ENCODE peak calls at places on chromosomes 3 and 15, in six cellular contexts. R is SK-N-SH, C is sigmoid colon, P is ovary, Y is transverse colon, Q is esophagus muscularis mucosa. V is an unnamed sample.

GRCh38 chr3:153973722-153974121 is 147.5 kb upstream of the ARHGEF26 start:
- DNase-seq in R (no peak), Q (no peak), Y (no peak), P (no peak), C (no peak), V (no peak)

GRCh38 chr3:158106773-158107461 is 697 bp upstream of the SHOX2 start:
- DNase-seq in C (no peak), P (peak), Q (no peak), R (peak), Y (no peak), V (peak)

GRCh38 chr3:108124337-108125150 is 33.7 kb upstream of the CD47 start:
- DNase-seq in Q (no peak), C (no peak), P (no peak), Y (peak), R (no peak), V (no peak)

GRCh38 chr3:96319176-96319575 is 495.2 kb upstream of the EPHA6 start:
- DNase-seq in P (no peak), Y (no peak), C (no peak), R (no peak), Q (no peak), V (no peak)

GRCh38 chr15:51322622-51323296 is 15.6 kb downstream of the CYP19A1 start:
- DNase-seq in Q (no peak), C (peak), R (no peak), Y (peak), P (no peak), V (peak)

GRCh38 chr15:48875241-48875640 is 2.7 kb upstream of the EID1 start:
- DNase-seq in R (no peak), P (no peak), C (no peak), Q (no peak), Y (no peak), V (no peak)

GRCh38 chr3:144923051-144923450 is 951.4 kb downstream of the DIPK2A start:
- DNase-seq in R (no peak), Q (no peak), P (no peak), C (no peak), Y (no peak), V (no peak)

GRCh38 chr3:5078151-5078550 is 43.9 kb upstream of the ARL8B start:
- DNase-seq in C (peak), R (no peak), Q (no peak), P (no peak), Y (no peak), V (no peak)

GRCh38 chr15:92663250-92663951 is 7.8 kb upstream of the FAM174B start:
- DNase-seq in C (no peak), Y (no peak), Q (peak), P (no peak), R (no peak), V (no peak)

GRCh38 chr15:71781965-71782265 is 28.4 kb upstream of the NR2E3 start:
- DNase-seq in Q (no peak), R (no peak), Y (no peak), C (no peak), P (no peak), V (no peak)

GRCh38 chr3:10238330-10238995 is 9.8 kb upstream of the TATDN2 start:
- DNase-seq in P (no peak), Y (no peak), R (no peak), C (no peak), Q (no peak), V (no peak)

GRCh38 chr3:164514576-164514975 is 563.7 kb downstream of the SI start:
- DNase-seq in P (no peak), R (no peak), Y (no peak), C (peak), Q (no peak), V (no peak)

GRCh38 chr3:164521139-164521538 is 557.2 kb downstream of the SI start:
- DNase-seq in P (no peak), R (no peak), Q (no peak), Y (no peak), C (no peak), V (no peak)

DNA sequence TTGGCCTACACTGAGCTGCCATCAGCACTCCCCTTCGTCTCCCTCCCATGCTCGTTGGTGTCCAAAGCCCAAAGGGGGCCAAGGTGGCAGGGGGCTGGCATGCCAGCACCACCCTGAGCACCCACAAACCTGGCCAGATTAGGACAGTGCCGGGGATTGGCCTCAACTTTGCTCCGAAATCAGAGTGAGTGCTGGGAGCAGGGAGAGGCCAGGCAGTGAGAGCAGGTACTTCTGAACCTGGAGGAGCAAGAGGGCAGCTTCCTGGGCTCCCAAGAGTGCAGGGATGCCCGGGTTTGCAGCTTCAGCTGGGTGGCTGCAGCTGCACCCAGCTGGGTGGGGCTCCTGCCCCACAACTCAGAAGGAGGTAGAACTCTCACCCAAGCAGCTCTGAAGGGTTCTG is 563.0 kb downstream of the SI start:
- DNase-seq in Y (no peak), Q (no peak), C (no peak), P (no peak), R (no peak), V (no peak)
- TF ChIP-seq EP300 in Y (no peak), Q (no peak), C (no peak), P (no peak), R (no peak), V (no peak)

GRCh38 chr3:141239551-141240281 is 8.1 kb downstream of the PXYLP1 start:
- DNase-seq in C (no peak), P (no peak), R (no peak), Q (peak), Y (no peak), V (no peak)

GRCh38 chr3:141242035-141242721 is 10.6 kb downstream of the PXYLP1 start:
- DNase-seq in C (no peak), R (no peak), Y (no peak), P (no peak), Q (peak), V (no peak)

GRCh38 chr3:141241248-141242034 is 9.8 kb downstream of the PXYLP1 start:
- DNase-seq in P (no peak), R (no peak), Y (no peak), C (no peak), Q (peak), V (no peak)

GRCh38 chr3:141242722-141243092 is 11.1 kb downstream of the PXYLP1 start:
- DNase-seq in Y (no peak), Q (no peak), R (no peak), P (no peak), C (no peak), V (no peak)

GRCh38 chr3:141240290-141241247 is 8.9 kb downstream of the PXYLP1 start:
- DNase-seq in Q (peak), Y (no peak), R (peak), P (no peak), C (no peak), V (no peak)
- H3K4me3 ChIP-seq in Q (no peak), Y (no peak), R (no peak), P (no peak), C (no peak), V (no peak)

GRCh38 chr15:25418202-25418601 is 20.6 kb downstream of the UBE3A start:
- DNase-seq in R (no peak), P (no peak), Y (no peak), Q (no peak), C (no peak), V (no peak)

GRCh38 chr15:25417604-25418003 is 21.2 kb downstream of the UBE3A start:
- DNase-seq in R (no peak), Y (no peak), C (no peak), Q (no peak), P (no peak), V (no peak)

GRCh38 chr15:25415217-25415616 is 23.6 kb downstream of the UBE3A start:
- DNase-seq in Q (no peak), R (no peak), P (no peak), C (no peak), Y (no peak), V (no peak)

GRCh38 chr15:25415707-25416106 is 23.1 kb downstream of the UBE3A start:
- DNase-seq in P (no peak), R (no peak), Q (no peak), C (no peak), Y (no peak), V (no peak)

GRCh38 chr15:25416693-25417092 is 22.1 kb downstream of the UBE3A start:
- DNase-seq in Y (no peak), Q (no peak), C (no peak), R (no peak), P (no peak), V (no peak)
- TF ChIP-seq EP300 in Y (no peak), Q (no peak), C (no peak), R (no peak), P (no peak), V (no peak)

DNA sequence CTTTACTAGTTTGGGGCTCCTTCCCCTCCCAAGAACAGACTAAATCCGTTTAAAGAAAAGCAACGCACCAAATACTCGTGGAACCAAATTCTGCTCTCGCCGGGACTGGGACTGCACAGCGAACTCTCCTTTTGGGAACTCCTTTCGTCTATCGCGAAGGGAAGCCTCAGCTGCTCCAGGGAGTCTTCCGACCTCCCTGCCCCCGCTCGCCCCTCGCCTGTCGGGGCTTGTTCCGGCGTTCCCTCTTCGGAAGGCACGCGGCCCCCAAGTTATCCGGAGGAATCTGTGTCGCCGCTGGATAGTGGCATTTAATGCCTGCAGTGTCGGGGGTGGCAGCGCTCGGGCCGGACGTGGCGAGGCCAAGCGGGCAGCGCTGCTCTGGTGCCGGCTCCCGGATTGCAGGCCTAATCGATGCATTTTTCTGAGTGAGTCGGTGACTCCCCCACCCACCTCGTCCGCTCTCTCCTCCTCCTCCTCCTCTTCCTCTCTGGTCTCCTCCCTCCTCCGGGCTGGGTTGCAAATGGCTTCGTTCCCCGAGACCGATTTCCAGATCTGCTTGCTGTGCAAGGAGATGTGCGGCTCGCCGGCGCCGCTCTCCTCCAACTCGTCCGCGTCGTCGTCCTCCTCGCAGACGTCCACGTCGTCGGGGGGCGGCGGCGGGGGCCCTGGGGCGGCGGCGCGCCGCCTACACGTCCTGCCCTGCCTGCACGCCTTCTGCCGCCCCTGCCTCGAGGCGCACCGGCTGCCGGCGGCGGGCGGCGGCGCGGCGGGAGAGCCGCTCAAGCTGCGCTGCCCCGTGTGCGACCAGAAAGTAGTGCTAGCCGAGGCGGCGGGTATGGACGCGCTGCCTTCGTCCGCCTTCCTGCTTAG is at the start of gene TRIM71:
- DNase-seq in R (peak), C (no peak), Y (no peak), P (no peak), Q (no peak), V (no peak)
- H3K4me3 ChIP-seq in R (peak), C (peak), Y (no peak), P (no peak), Q (peak), V (peak)